ENCODE peak calls at places on chromosomes 12 and 14, in six cellular contexts. One of them, this sample, is unnamed. For H3K4me1, the result is how much of the 10 kb centered on the place peaks cover.

GRCh38 chr12:19131020-19131431 is 1.5 kb downstream of the PLEKHA5 start:
- DNase-seq in K562: no peak
- DNase-seq in GM12878: no peak
- DNase-seq in IMR-90: peak
- DNase-seq in SK-N-SH: peak
- DNase-seq in HepG2: peak
- DNase-seq in this sample: peak

GRCh38 chr14:89406941-89407340 is 10.1 kb downstream of the FOXN3 start:
- DNase-seq in K562: no peak
- DNase-seq in GM12878: no peak
- DNase-seq in IMR-90: no peak
- DNase-seq in SK-N-SH: no peak
- DNase-seq in HepG2: no peak
- DNase-seq in this sample: no peak

GRCh38 chr14:22980672-22981089 is 1.7 kb downstream of the AJUBA start:
- DNase-seq in K562: no peak
- DNase-seq in GM12878: no peak
- DNase-seq in IMR-90: peak
- DNase-seq in SK-N-SH: peak
- DNase-seq in HepG2: peak
- DNase-seq in this sample: peak

GRCh38 chr14:55684956-55685584 is 105.1 kb downstream of the KTN1 start:
- DNase-seq in K562: no peak
- DNase-seq in GM12878: no peak
- DNase-seq in IMR-90: peak
- DNase-seq in SK-N-SH: no peak
- DNase-seq in HepG2: no peak
- DNase-seq in this sample: no peak

GRCh38 chr12:77510985-77511384 is 319.7 kb upstream of the NAV3 start:
- DNase-seq in K562: no peak
- DNase-seq in GM12878: no peak
- DNase-seq in IMR-90: no peak
- DNase-seq in SK-N-SH: no peak
- DNase-seq in HepG2: no peak
- DNase-seq in this sample: no peak

GRCh38 chr12:72271401-72271740 is 799 bp upstream of the TRHDE start:
- DNase-seq in K562: no peak
- DNase-seq in GM12878: no peak
- DNase-seq in IMR-90: peak
- DNase-seq in SK-N-SH: peak
- DNase-seq in HepG2: no peak
- DNase-seq in this sample: no peak

GRCh38 chr12:24049771-24050170 is 100.3 kb upstream of the SOX5 start:
- DNase-seq in K562: no peak
- DNase-seq in GM12878: no peak
- DNase-seq in IMR-90: no peak
- DNase-seq in SK-N-SH: no peak
- DNase-seq in HepG2: no peak
- DNase-seq in this sample: no peak

GRCh38 chr12:46005151-46005797 is 14.9 kb upstream of the SCAF11 start:
- DNase-seq in K562: no peak
- DNase-seq in GM12878: no peak
- DNase-seq in IMR-90: peak
- DNase-seq in SK-N-SH: peak
- DNase-seq in HepG2: no peak
- DNase-seq in this sample: peak

GRCh38 chr12:99093166-99093565 is 448.1 kb downstream of the APAF1 start:
- DNase-seq in K562: no peak
- DNase-seq in GM12878: no peak
- DNase-seq in IMR-90: no peak
- DNase-seq in SK-N-SH: no peak
- DNase-seq in HepG2: no peak
- DNase-seq in this sample: no peak

GRCh38 chr12:29616664-29617409 is 119.4 kb upstream of the OVCH1 start:
- DNase-seq in K562: no peak
- DNase-seq in GM12878: no peak
- DNase-seq in IMR-90: peak
- DNase-seq in SK-N-SH: no peak
- DNase-seq in HepG2: no peak
- DNase-seq in this sample: no peak

GRCh38 chr12:50387487-50387886 is 8.9 kb downstream of the FAM186A start:
- DNase-seq in K562: no peak
- DNase-seq in GM12878: no peak
- DNase-seq in IMR-90: no peak
- DNase-seq in SK-N-SH: no peak
- DNase-seq in HepG2: no peak
- DNase-seq in this sample: no peak

GRCh38 chr12:132015686-132016430 is 66.1 kb downstream of the EP400 start:
- DNase-seq in K562: no peak
- DNase-seq in GM12878: no peak
- DNase-seq in IMR-90: no peak
- DNase-seq in SK-N-SH: no peak
- DNase-seq in HepG2: no peak
- DNase-seq in this sample: no peak

GRCh38 chr14:50865677-50866076 is 6.2 kb upstream of the ABHD12B start:
- DNase-seq in K562: no peak
- DNase-seq in GM12878: no peak
- DNase-seq in IMR-90: peak
- DNase-seq in SK-N-SH: no peak
- DNase-seq in HepG2: no peak
- DNase-seq in this sample: no peak

GRCh38 chr12:14776236-14776959 is 26.9 kb downstream of the WBP11 start:
- DNase-seq in K562: no peak
- DNase-seq in GM12878: no peak
- DNase-seq in IMR-90: peak
- DNase-seq in SK-N-SH: peak
- DNase-seq in HepG2: no peak
- DNase-seq in this sample: no peak

GRCh38 chr14:61754627-61755381 is 7.4 kb upstream of the SNAPC1 start:
- DNase-seq in K562: no peak
- DNase-seq in GM12878: no peak
- DNase-seq in IMR-90: peak
- DNase-seq in SK-N-SH: no peak
- DNase-seq in HepG2: no peak
- DNase-seq in this sample: no peak

GRCh38 chr12:66074561-66074960 is 56.0 kb downstream of the LLPH start:
- DNase-seq in K562: no peak
- DNase-seq in GM12878: no peak
- DNase-seq in IMR-90: peak
- DNase-seq in SK-N-SH: no peak
- DNase-seq in HepG2: peak
- DNase-seq in this sample: no peak

GRCh38 chr12:80632835-80633234 is 74.6 kb upstream of the MYF6 start:
- DNase-seq in K562: no peak
- DNase-seq in GM12878: no peak
- DNase-seq in IMR-90: no peak
- DNase-seq in SK-N-SH: peak
- DNase-seq in HepG2: peak
- DNase-seq in this sample: peak

GRCh38 chr14:68944162-68944561 is 34.9 kb downstream of the ACTN1 start:
- DNase-seq in K562: no peak
- DNase-seq in GM12878: no peak
- DNase-seq in IMR-90: no peak
- DNase-seq in SK-N-SH: no peak
- DNase-seq in HepG2: no peak
- DNase-seq in this sample: no peak

GRCh38 chr14:68945190-68945584 is 33.9 kb downstream of the ACTN1 start:
- DNase-seq in K562: no peak
- DNase-seq in GM12878: no peak
- DNase-seq in IMR-90: no peak
- DNase-seq in SK-N-SH: no peak
- DNase-seq in HepG2: no peak
- DNase-seq in this sample: no peak

GRCh38 chr14:68947802-68948201 is 31.3 kb downstream of the ACTN1 start:
- DNase-seq in K562: no peak
- DNase-seq in GM12878: no peak
- DNase-seq in IMR-90: peak
- DNase-seq in SK-N-SH: no peak
- DNase-seq in HepG2: no peak
- DNase-seq in this sample: no peak

GRCh38 chr14:68945585-68946289 is 33.4 kb downstream of the ACTN1 start:
- DNase-seq in K562: peak
- DNase-seq in GM12878: no peak
- DNase-seq in IMR-90: no peak
- DNase-seq in SK-N-SH: no peak
- DNase-seq in HepG2: peak
- DNase-seq in this sample: no peak

GRCh38 chr14:68946423-68946822 is 32.7 kb downstream of the ACTN1 start:
- DNase-seq in K562: no peak
- DNase-seq in GM12878: no peak
- DNase-seq in IMR-90: no peak
- DNase-seq in SK-N-SH: no peak
- DNase-seq in HepG2: no peak
- DNase-seq in this sample: no peak
- H3K4me1 ChIP-seq in K562: under half
- H3K4me1 ChIP-seq in GM12878: under half
- H3K4me1 ChIP-seq in IMR-90: half or more
- H3K4me1 ChIP-seq in SK-N-SH: half or more
- H3K4me1 ChIP-seq in HepG2: half or more
- H3K4me1 ChIP-seq in this sample: half or more

GRCh38 chr14:86798330-86798729 is 1194.7 kb downstream of the GALC start:
- DNase-seq in K562: no peak
- DNase-seq in GM12878: no peak
- DNase-seq in IMR-90: peak
- DNase-seq in SK-N-SH: no peak
- DNase-seq in HepG2: no peak
- DNase-seq in this sample: no peak

GRCh38 chr14:86802726-86803125 is 1190.3 kb downstream of the GALC start:
- DNase-seq in K562: no peak
- DNase-seq in GM12878: no peak
- DNase-seq in IMR-90: no peak
- DNase-seq in SK-N-SH: no peak
- DNase-seq in HepG2: no peak
- DNase-seq in this sample: no peak

GRCh38 chr14:86797075-86797351 is 1196.0 kb downstream of the GALC start:
- DNase-seq in K562: no peak
- DNase-seq in GM12878: no peak
- DNase-seq in IMR-90: no peak
- DNase-seq in SK-N-SH: no peak
- DNase-seq in HepG2: no peak
- DNase-seq in this sample: no peak

GRCh38 chr14:86796221-86797074 is 1196.5 kb downstream of the GALC start:
- DNase-seq in K562: no peak
- DNase-seq in GM12878: no peak
- DNase-seq in IMR-90: peak
- DNase-seq in SK-N-SH: no peak
- DNase-seq in HepG2: peak
- DNase-seq in this sample: no peak

GRCh38 chr14:86799244-86799647 is 1193.7 kb downstream of the GALC start:
- DNase-seq in K562: no peak
- DNase-seq in GM12878: no peak
- DNase-seq in IMR-90: peak
- DNase-seq in SK-N-SH: no peak
- DNase-seq in HepG2: peak
- DNase-seq in this sample: no peak
- TF ChIP-seq SMC3 in K562: no peak
- TF ChIP-seq SMC3 in GM12878: no peak
- TF ChIP-seq SMC3 in IMR-90: no peak
- TF ChIP-seq SMC3 in SK-N-SH: no peak
- TF ChIP-seq SMC3 in HepG2: no peak
- TF ChIP-seq SMC3 in this sample: no peak

GRCh38 chr12:67484788-67485480 is 163.6 kb upstream of the DYRK2 start:
- DNase-seq in K562: no peak
- DNase-seq in GM12878: peak
- DNase-seq in IMR-90: no peak
- DNase-seq in SK-N-SH: no peak
- DNase-seq in HepG2: no peak
- DNase-seq in this sample: no peak
- H3K4me1 ChIP-seq in K562: under half
- H3K4me1 ChIP-seq in GM12878: under half
- H3K4me1 ChIP-seq in IMR-90: under half
- H3K4me1 ChIP-seq in SK-N-SH: under half
- H3K4me1 ChIP-seq in HepG2: under half
- H3K4me1 ChIP-seq in this sample: under half

DNA sequence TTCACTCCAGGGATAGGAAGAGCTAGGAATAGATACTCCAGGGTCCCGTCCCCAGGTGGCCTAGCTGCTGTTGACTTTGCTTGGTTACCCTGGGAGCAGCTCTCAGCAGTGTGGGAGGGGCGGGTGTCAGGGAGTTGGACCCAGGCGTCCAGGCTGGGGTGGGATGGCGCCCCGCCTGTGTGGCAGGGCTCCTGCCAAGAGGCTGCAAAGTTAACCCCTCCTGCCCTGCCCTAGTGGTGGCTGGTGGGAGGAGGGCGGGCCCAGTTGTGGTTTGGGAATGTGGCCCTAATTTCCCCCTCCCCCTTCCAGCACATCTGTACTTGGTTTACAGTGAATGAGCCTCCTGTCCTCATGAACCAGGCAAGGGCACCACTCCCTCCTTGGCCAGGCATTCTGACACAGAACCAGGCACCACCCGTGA is 1.7 kb upstream of the RARG start:
- DNase-seq in K562: no peak
- DNase-seq in GM12878: no peak
- DNase-seq in IMR-90: no peak
- DNase-seq in SK-N-SH: no peak
- DNase-seq in HepG2: no peak
- DNase-seq in this sample: no peak
- TF ChIP-seq SMC3 in K562: no peak
- TF ChIP-seq SMC3 in GM12878: no peak
- TF ChIP-seq SMC3 in IMR-90: no peak
- TF ChIP-seq SMC3 in SK-N-SH: no peak
- TF ChIP-seq SMC3 in HepG2: no peak
- TF ChIP-seq SMC3 in this sample: no peak

DNA sequence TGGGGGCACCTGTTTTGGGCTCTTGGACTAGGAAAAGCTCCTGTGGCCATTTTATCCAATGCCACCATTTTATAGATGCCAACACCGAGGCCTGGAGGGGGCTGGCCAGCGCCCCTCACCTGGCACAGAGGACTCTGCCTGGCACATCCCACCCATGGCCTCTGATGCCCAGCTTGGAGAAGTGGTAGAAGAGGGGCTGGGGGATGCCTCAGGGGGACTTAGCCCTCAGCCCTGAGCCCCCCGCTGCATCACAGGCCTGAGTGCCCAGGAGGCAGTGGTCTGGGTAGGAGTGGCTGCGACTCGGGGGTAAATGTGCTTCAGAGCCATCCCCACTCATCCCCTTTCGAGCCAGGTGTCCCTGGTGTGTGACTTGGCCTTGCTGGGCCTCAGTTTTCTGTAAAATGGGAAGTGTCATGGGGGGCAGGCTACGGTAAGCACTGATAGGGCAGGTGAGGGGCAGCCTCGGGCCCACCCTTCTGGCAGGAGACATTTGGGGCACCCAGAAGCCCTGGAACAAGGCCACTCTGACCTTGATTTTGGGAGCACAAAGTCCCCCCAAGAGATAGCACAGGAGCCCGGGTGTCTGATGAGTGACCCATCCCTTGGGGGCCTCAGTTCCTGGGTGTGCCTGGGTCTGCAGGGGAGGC is 22.5 kb downstream of the SH2B3 start:
- DNase-seq in K562: no peak
- DNase-seq in GM12878: no peak
- DNase-seq in IMR-90: no peak
- DNase-seq in SK-N-SH: no peak
- DNase-seq in HepG2: no peak
- DNase-seq in this sample: no peak
- H3K4me1 ChIP-seq in K562: under half
- H3K4me1 ChIP-seq in GM12878: half or more
- H3K4me1 ChIP-seq in IMR-90: under half
- H3K4me1 ChIP-seq in SK-N-SH: under half
- H3K4me1 ChIP-seq in HepG2: under half
- H3K4me1 ChIP-seq in this sample: under half

This sample was measured in A549.